ENCODE peak calls at places on chromosomes 1 and 21, in five cellular contexts. J is NCI-H1930, N is stromal cell of bone marrow, R is upper lobe of right lung, X is amniotic stem cell. W is an unnamed sample.

GRCh38 chr1:181190362-181191035 is 102.0 kb downstream of the IER5 start:
- DNase-seq in J (no peak), N (no peak), R (no peak), X (no peak), W (no peak)

GRCh38 chr1:15584489-15585363 is at the start of gene AGMAT:
- DNase-seq in J (peak), N (no peak), R (peak), X (no peak), W (peak)

GRCh38 chr1:233627823-233628222 is 13.9 kb downstream of the KCNK1 start:
- DNase-seq in J (no peak), N (no peak), R (no peak), X (no peak), W (no peak)

GRCh38 chr1:183310753-183311465 is 107.3 kb downstream of the NMNAT2 start:
- DNase-seq in J (no peak), N (no peak), R (no peak), X (no peak), W (no peak)

GRCh38 chr1:117815105-117815812 is 114.2 kb downstream of the GDAP2 start:
- DNase-seq in J (no peak), N (peak), R (no peak), X (no peak), W (no peak)

GRCh38 chr21:35026617-35027557 is 22.2 kb downstream of the RUNX1 start:
- DNase-seq in J (no peak), N (no peak), R (peak), X (no peak), W (no peak)

GRCh38 chr1:224486801-224487583 is 52.4 kb upstream of the WDR26 start:
- DNase-seq in J (no peak), N (no peak), R (no peak), X (no peak), W (no peak)

GRCh38 chr1:29240986-29241385 is 4.7 kb downstream of the PTPRU start:
- DNase-seq in J (no peak), N (no peak), R (no peak), X (no peak), W (no peak)

GRCh38 chr1:199404976-199405375 is 622.5 kb upstream of the NR5A2 start:
- DNase-seq in J (no peak), N (no peak), R (no peak), X (no peak), W (no peak)

GRCh38 chr1:193747579-193747978 is 561.2 kb upstream of the B3GALT2 start:
- DNase-seq in J (no peak), N (no peak), R (no peak), X (no peak), W (no peak)

GRCh38 chr1:8639165-8639564 is 178.3 kb downstream of the RERE start:
- DNase-seq in J (no peak), N (no peak), R (no peak), X (no peak), W (no peak)

GRCh38 chr1:7902478-7903084 is 38.1 kb downstream of the TNFRSF9 start:
- DNase-seq in J (peak), N (peak), R (peak), X (peak), W (peak)

GRCh38 chr1:216902669-216903388 is 179.6 kb upstream of the ESRRG start:
- DNase-seq in J (no peak), N (no peak), R (no peak), X (no peak), W (no peak)

GRCh38 chr1:15808955-15809354 is 1.5 kb upstream of the UQCRHL start:
- DNase-seq in J (no peak), N (no peak), R (no peak), X (no peak), W (no peak)

GRCh38 chr1:202807367-202807925 is 775 bp downstream of the KDM5B start:
- DNase-seq in J (peak), N (no peak), R (peak), X (no peak), W (peak)